ENCODE peak calls at places on chromosomes 4 and X, in six cellular contexts. J, U, D, M, K and N are unnamed samples.

GRCh38 chrX:45077748-45078424 is 122.8 kb downstream of the DIPK2B start:
- DNase-seq in J (no peak), U (no peak), D (no peak), M (no peak), K (no peak), N (peak; percentile 33)

GRCh38 chr4:113539408-113539807 is 222.1 kb downstream of the CAMK2D start:
- DNase-seq in J (peak; percentile 42), U (no peak), D (no peak), M (no peak), K (no peak), N (no peak)

GRCh38 chr4:169384741-169385140 is 114.0 kb upstream of the SH3RF1 start:
- DNase-seq in J (no peak), U (no peak), D (no peak), M (no peak), K (no peak), N (no peak)

GRCh38 chrX:151870603-151871002 is 42.1 kb upstream of the MAGEA4 start:
- DNase-seq in J (peak; percentile 37), U (no peak), D (no peak), M (no peak), K (no peak), N (no peak)

GRCh38 chrX:19814240-19814639 is 73.2 kb downstream of the SH3KBP1 start:
- DNase-seq in J (no peak), U (peak; percentile 58), D (no peak), M (no peak), K (no peak), N (no peak)

GRCh38 chr4:7105261-7105660 is 37.4 kb upstream of the GRPEL1 start:
- DNase-seq in J (no peak), U (no peak), D (no peak), M (no peak), K (no peak), N (no peak)

GRCh38 chr4:99715286-99715685 is 57.7 kb upstream of the C4orf54 start:
- DNase-seq in J (no peak), U (no peak), D (no peak), M (no peak), K (no peak), N (no peak)

GRCh38 chrX:106874075-106874474 is 29.1 kb downstream of the RIPPLY1 start:
- DNase-seq in J (no peak), U (peak; percentile 38), D (peak; percentile 22), M (no peak), K (no peak), N (no peak)

GRCh38 chr4:34826660-34827059 is 1417.7 kb downstream of the ARAP2 start:
- DNase-seq in J (no peak), U (no peak), D (no peak), M (no peak), K (no peak), N (no peak)

GRCh38 chr4:127370495-127371069 is 262.2 kb upstream of the INTU start:
- DNase-seq in J (no peak), U (no peak), D (no peak), M (no peak), K (no peak), N (no peak)

GRCh38 chr4:119648398-119648797 is 19.8 kb upstream of the PDE5A start:
- DNase-seq in J (no peak), U (no peak), D (no peak), M (no peak), K (no peak), N (no peak)

GRCh38 chr4:42048394-42048793 is 58.1 kb downstream of the SLC30A9 start:
- DNase-seq in J (peak; percentile 50), U (no peak), D (no peak), M (no peak), K (no peak), N (no peak)

GRCh38 chr4:38381788-38382187 is 282.2 kb upstream of the KLF3 start:
- DNase-seq in J (no peak), U (no peak), D (no peak), M (no peak), K (no peak), N (no peak)

GRCh38 chrX:151687635-151688034 is 7.6 kb upstream of the PRRG3 start:
- DNase-seq in J (no peak), U (no peak), D (no peak), M (no peak), K (no peak), N (no peak)

GRCh38 chr4:8820178-8821102 is 51.2 kb downstream of the HMX1 start:
- DNase-seq in J (no peak), U (no peak), D (no peak), M (peak; percentile 29), K (no peak), N (peak; percentile 8)

GRCh38 chr4:87128006-87128705 is 92.3 kb downstream of the KLHL8 start:
- DNase-seq in J (no peak), U (no peak), D (no peak), M (no peak), K (no peak), N (no peak)

GRCh38 chr4:171646984-171647383 is 166.2 kb upstream of the GALNTL6 start:
- DNase-seq in J (no peak), U (no peak), D (no peak), M (no peak), K (no peak), N (no peak)

GRCh38 chr4:76028242-76028859 is 5.1 kb upstream of the CXCL10 start:
- DNase-seq in J (no peak), U (no peak), D (peak; percentile 40), M (no peak), K (no peak), N (no peak)

GRCh38 chrX:14963447-14964236 is 90.4 kb downstream of the MOSPD2 start:
- DNase-seq in J (no peak), U (no peak), D (no peak), M (no peak), K (no peak), N (no peak)

GRCh38 chr4:175514174-175514573 is 297.9 kb downstream of the GPM6A start:
- DNase-seq in J (no peak), U (no peak), D (no peak), M (no peak), K (no peak), N (no peak)

GRCh38 chr4:99205104-99205979 is 13.7 kb downstream of the ADH6 start:
- DNase-seq in J (no peak), U (peak; percentile 66), D (no peak), M (no peak), K (no peak), N (no peak)

GRCh38 chr4:53905935-53906377 is 158.4 kb downstream of the CHIC2 start:
- DNase-seq in J (no peak), U (peak; percentile 82), D (no peak), M (no peak), K (no peak), N (no peak)

GRCh38 chr4:8211229-8211628 is 12.1 kb downstream of the SH3TC1 start:
- DNase-seq in J (no peak), U (no peak), D (no peak), M (no peak), K (no peak), N (no peak)

GRCh38 chrX:97009391-97009790 is 125.7 kb downstream of the RPA4 start:
- DNase-seq in J (no peak), U (no peak), D (no peak), M (no peak), K (no peak), N (no peak)

GRCh38 chr4:16550488-16550980 is 324.3 kb upstream of the TAPT1 start:
- DNase-seq in J (no peak), U (no peak), D (no peak), M (no peak), K (no peak), N (no peak)

GRCh38 chrX:24210190-24210589 is 60.7 kb downstream of the ZFX start:
- DNase-seq in J (no peak), U (no peak), D (no peak), M (no peak), K (no peak), N (no peak)

GRCh38 chrX:135516376-135516775 is 4.1 kb upstream of the INTS6L start:
- DNase-seq in J (no peak), U (peak; percentile 63), D (no peak), M (no peak), K (no peak), N (no peak)

GRCh38 chrX:37701588-37701987 is 16.0 kb downstream of the XK start:
- DNase-seq in J (no peak), U (peak; percentile 4), D (no peak), M (no peak), K (no peak), N (no peak)

GRCh38 chr4:14336656-14337055 is 665.6 kb upstream of the CPEB2 start:
- DNase-seq in J (no peak), U (no peak), D (no peak), M (no peak), K (no peak), N (no peak)

GRCh38 chrX:12978205-12979010 is 3.5 kb downstream of the TMSB4X start:
- DNase-seq in J (peak; percentile 75), U (peak; percentile 48), D (peak; percentile 88), M (peak; percentile 66), K (no peak), N (peak; percentile 82)

GRCh38 chr4:151679247-151679646 is 81.6 kb downstream of the GATB start:
- DNase-seq in J (no peak), U (peak; percentile 47), D (no peak), M (no peak), K (no peak), N (no peak)

GRCh38 chr4:122842984-122843531 is 16.4 kb downstream of the FGF2 start:
- DNase-seq in J (no peak), U (no peak), D (no peak), M (no peak), K (no peak), N (no peak)